ENCODE peak calls at places on chromosomes 3 and 15, in four cellular contexts. T is GM12892, F is transverse colon, S is Peyer's patch. I is an unnamed sample.
A peak's percentile ranks its signal among the peaks of the same experiment; 100 is the strongest.

GRCh38 chr3:55620361-55621025 is 133.4 kb upstream of the WNT5A start:
- DNase-seq in F (no peak), T (no peak), S (no peak), I (no peak)

GRCh38 chr15:96225642-96226259 is 104.7 kb upstream of the NR2F2 start:
- DNase-seq in F (no peak), T (no peak), S (no peak), I (no peak)

GRCh38 chr3:45365060-45365459 is 23.3 kb upstream of the LARS2 start:
- DNase-seq in T (no peak), F (no peak), S (no peak), I (no peak)

GRCh38 chr3:20104167-20104661 is 64.0 kb downstream of the KAT2B start:
- DNase-seq in T (no peak), F (peak; percentile 16), S (peak; percentile 57), I (peak; percentile 59)

GRCh38 chr15:44713006-44713966 is 2.0 kb downstream of the B2M start:
- DNase-seq in T (no peak), F (no peak), S (no peak), I (peak; percentile 38)

GRCh38 chr15:86558678-86559077 is 479.0 kb downstream of the AGBL1 start:
- DNase-seq in S (no peak), T (no peak), F (no peak), I (no peak)

GRCh38 chr3:128950223-128950938 is 43.5 kb downstream of the CFAP92 start:
- DNase-seq in T (no peak), S (no peak), F (no peak), I (peak; percentile 15)

GRCh38 chr3:177657243-177657642 is 460.0 kb upstream of the TBL1XR1 start:
- DNase-seq in F (no peak), T (no peak), S (no peak), I (no peak)

GRCh38 chr3:73498764-73499622 is 125.7 kb downstream of the PDZRN3 start:
- DNase-seq in F (no peak), T (no peak), S (no peak), I (no peak)

GRCh38 chr3:172040078-172040975 is 949 bp downstream of the FNDC3B start:
- DNase-seq in S (peak; percentile 83), F (peak; percentile 84), T (peak; percentile 53), I (peak; percentile 65)

GRCh38 chr3:84985795-84986194 is 27.0 kb downstream of the CADM2 start:
- DNase-seq in S (no peak), T (no peak), F (no peak), I (no peak)

GRCh38 chr3:113698891-113699465 is 2.5 kb upstream of the USF3 start:
- DNase-seq in S (peak; percentile 68), F (peak; percentile 60), T (no peak), I (peak; percentile 55)

GRCh38 chr15:91055548-91056331 is 33.3 kb upstream of the VPS33B start:
- DNase-seq in F (peak; percentile 57), T (no peak), S (peak; percentile 71), I (peak; percentile 54)

GRCh38 chr3:195182470-195182795 is 88.5 kb downstream of the XXYLT1 start:
- DNase-seq in T (no peak), F (no peak), S (no peak), I (no peak)

GRCh38 chr3:165130709-165131108 is 52.4 kb upstream of the SI start:
- DNase-seq in S (no peak), F (no peak), T (no peak), I (no peak)

GRCh38 chr3:35528728-35529127 is 110.6 kb upstream of the ARPP21 start:
- DNase-seq in F (no peak), S (no peak), T (no peak), I (no peak)

GRCh38 chr15:49637857-49638256 is 17.0 kb downstream of the DTWD1 start:
- DNase-seq in S (no peak), F (no peak), T (no peak), I (no peak)

GRCh38 chr15:100468265-100468664 is 60.5 kb downstream of the CERS3 start:
- DNase-seq in F (no peak), S (peak; percentile 52), T (no peak), I (no peak)

GRCh38 chr15:33278816-33279612 is 31.8 kb upstream of the RYR3 start:
- DNase-seq in F (no peak), S (no peak), T (no peak), I (no peak)

GRCh38 chr3:131900891-131901290 is 133.9 kb downstream of the CPNE4 start:
- DNase-seq in S (no peak), F (no peak), T (no peak), I (no peak)

GRCh38 chr15:40064231-40064894 is 25.4 kb upstream of the SRP14 start:
- DNase-seq in S (peak; percentile 55), T (no peak), F (no peak), I (no peak)

GRCh38 chr15:31275331-31276262 is 51.0 kb upstream of the KLF13 start:
- DNase-seq in F (peak; percentile 6), S (peak; percentile 40), T (no peak), I (no peak)

GRCh38 chr3:42686832-42687650 is 1.7 kb downstream of the KLHL40 start:
- DNase-seq in S (no peak), F (no peak), T (no peak), I (no peak)

GRCh38 chr3:59774613-59775012 is 724.8 kb upstream of the CFAP20DC start:
- DNase-seq in S (no peak), F (no peak), T (no peak), I (no peak)

GRCh38 chr15:74873756-74874424 is 725 bp upstream of the SCAMP2 start:
- DNase-seq in T (no peak), S (peak; percentile 55), F (peak; percentile 48), I (no peak)

GRCh38 chr3:210649-211048 is 14.1 kb downstream of the CHL1 start:
- DNase-seq in S (no peak), T (no peak), F (no peak), I (no peak)

GRCh38 chr15:51375966-51376640 is 34.6 kb downstream of the GLDN start:
- DNase-seq in S (no peak), F (no peak), T (no peak), I (no peak)

GRCh38 chr3:173893066-173893465 is 495.5 kb downstream of the NLGN1 start:
- DNase-seq in T (no peak), F (no peak), S (no peak), I (no peak)

GRCh38 chr15:20340931-20341661 is 200.5 kb downstream of the GOLGA6L6 start:
- DNase-seq in T (no peak), F (peak; percentile 41), S (peak; percentile 79), I (no peak)

GRCh38 chr15:89015412-89016097 is 72.7 kb upstream of the ABHD2 start:
- DNase-seq in F (no peak), S (no peak), T (no peak), I (no peak)

GRCh38 chr3:107990926-107991325 is 99.9 kb downstream of the CD47 start:
- DNase-seq in T (no peak), F (no peak), S (no peak), I (no peak)

GRCh38 chr3:65493371-65493882 is 545.3 kb downstream of the MAGI1 start:
- DNase-seq in T (no peak), S (no peak), F (no peak), I (no peak)

GRCh38 chr3:65490132-65490531 is 548.6 kb downstream of the MAGI1 start:
- DNase-seq in T (no peak), F (no peak), S (no peak), I (no peak)

GRCh38 chr3:65493938-65494337 is 544.8 kb downstream of the MAGI1 start:
- DNase-seq in T (no peak), S (no peak), F (no peak), I (no peak)

GRCh38 chr3:65489253-65489652 is 549.5 kb downstream of the MAGI1 start:
- DNase-seq in F (no peak), T (no peak), S (no peak), I (no peak)

GRCh38 chr3:65492249-65492648 is 546.5 kb downstream of the MAGI1 start:
- DNase-seq in T (no peak), S (no peak), F (no peak), I (no peak)
- TF ChIP-seq POLR2A in T (no peak), S (no peak), F (no peak), I (no peak)

GRCh38 chr3:72310028-72310987 is 525.4 kb upstream of the PROK2 start:
- DNase-seq in F (peak; percentile 67), S (peak; percentile 85), T (peak; percentile 68), I (peak; percentile 71)
- TF ChIP-seq POLR2A in F (no peak), S (no peak), T (peak; percentile 49), I (no peak)

DNA sequence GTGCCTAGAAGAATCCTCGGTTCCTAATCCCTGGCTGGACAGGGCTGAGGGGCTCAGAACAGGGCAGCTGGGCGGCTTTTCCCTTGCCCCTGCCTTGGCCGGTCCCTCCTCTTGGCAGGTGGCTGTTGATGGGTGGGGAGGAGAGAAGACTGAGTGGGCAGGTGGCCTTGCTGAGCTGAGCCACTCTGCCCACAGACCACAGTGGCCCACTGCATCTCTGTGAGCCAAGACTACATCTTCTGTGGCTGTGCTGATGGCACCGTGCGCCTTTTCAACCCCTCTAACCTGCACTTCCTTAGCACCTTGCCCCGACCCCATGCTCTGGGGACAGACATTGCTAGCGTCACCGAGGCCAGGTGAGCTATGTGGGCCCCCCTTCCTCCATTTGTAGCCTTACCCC is 14.5 kb upstream of the JMJD7 start:
- DNase-seq in F (no peak), S (no peak), T (no peak), I (no peak)
- TF ChIP-seq POLR2A in F (no peak), S (no peak), T (no peak), I (no peak)

GRCh38 chr3:157086775-157087174 is 73.2 kb downstream of the CCNL1 start:
- DNase-seq in S (no peak), T (no peak), F (no peak), I (no peak)

GRCh38 chr3:157088133-157088488 is 71.8 kb downstream of the CCNL1 start:
- DNase-seq in F (peak; percentile 16), T (no peak), S (no peak), I (no peak)

GRCh38 chr3:157087398-157088132 is 72.4 kb downstream of the CCNL1 start:
- DNase-seq in F (no peak), T (no peak), S (no peak), I (no peak)

GRCh38 chr3:157089455-157090221 is 70.3 kb downstream of the CCNL1 start:
- DNase-seq in T (no peak), S (peak; percentile 78), F (peak; percentile 67), I (no peak)

DNA sequence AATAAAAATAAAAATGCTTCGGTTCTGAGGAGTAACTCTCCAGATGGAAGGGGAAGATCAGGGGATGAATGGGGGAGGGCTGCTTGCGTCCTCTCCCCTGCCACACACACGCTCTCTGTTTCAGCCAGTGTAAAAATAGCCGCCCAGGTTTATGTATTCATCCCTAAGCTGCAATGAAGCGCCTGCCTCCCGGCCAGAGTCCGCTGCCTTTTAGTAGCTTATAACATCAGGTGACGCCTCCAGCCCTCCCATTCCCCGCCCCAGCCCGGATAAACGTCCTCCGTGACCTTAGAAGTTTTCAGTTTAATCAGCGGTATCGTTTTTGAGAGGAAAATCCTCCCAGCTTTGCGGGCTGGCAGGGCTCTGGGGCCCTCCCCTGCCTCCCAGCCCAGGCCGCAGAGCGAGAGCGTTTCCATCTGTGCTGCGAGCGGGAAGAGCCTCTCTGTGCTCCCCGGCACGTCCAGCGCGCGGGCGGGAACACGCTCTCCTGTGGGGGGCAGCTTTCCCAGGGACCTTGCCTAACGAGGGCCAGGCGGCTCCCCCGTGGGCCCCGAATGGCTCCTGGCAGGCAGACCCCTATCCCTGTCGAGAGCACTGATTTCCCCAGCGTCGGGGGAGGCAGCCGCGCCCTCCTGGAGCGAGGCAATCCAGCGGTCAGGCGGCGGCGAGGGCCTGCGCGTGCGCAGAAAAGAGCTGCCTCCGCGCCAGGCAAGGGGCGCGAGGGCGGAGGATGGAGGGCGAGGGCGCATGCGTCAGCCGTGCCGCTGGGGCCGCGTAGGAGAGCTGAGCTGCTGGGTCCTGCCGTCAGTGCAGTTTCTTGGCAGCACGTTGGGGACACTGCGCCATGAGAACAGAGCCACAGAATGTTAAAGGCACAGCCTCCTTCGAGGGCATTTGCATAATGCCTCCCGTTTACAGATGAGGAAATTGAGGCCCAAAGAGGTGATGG is 71.2 kb downstream of the CCNL1 start:
- DNase-seq in T (peak; percentile 88), F (peak; percentile 96), S (peak; percentile 97), I (no peak)
- TF ChIP-seq POLR2A in T (peak; percentile 73), F (peak; percentile 92), S (peak; percentile 86), I (peak; percentile 53)

GRCh38 chr15:85473455-85473854 is 93.1 kb downstream of the AKAP13 start:
- DNase-seq in F (no peak), S (no peak), T (no peak), I (no peak)
- TF ChIP-seq POLR2A in F (no peak), S (no peak), T (no peak), I (no peak)